ENCODE peak calls at places on chromosomes 12 and 14, in ten cellular contexts. S is SK-MEL-5; D is epithelial cell of esophagus; J is IMR-90; O is HEK293T; Z is H54; B is CD4-positive, alpha-beta T cell; Q is activated naive CD4-positive, alpha-beta T cell; L is HS-27A; I is CD8-positive, alpha-beta memory T cell. G is an unnamed sample.

GRCh38 chr14:79436325-79436724 is 775.0 kb downstream of the DIO2 start:
- DNase-seq in O (no peak), D (no peak), L (no peak), Z (no peak), Q (no peak), B (no peak), J (peak), I (no peak), S (no peak), G (no peak)

GRCh38 chr12:47742253-47742825 is 16.3 kb downstream of the RAPGEF3 start:
- DNase-seq in J (no peak), O (peak), S (peak), Q (peak), Z (peak), I (peak), D (peak), L (no peak), B (peak), G (peak)

GRCh38 chr12:54360717-54361456 is 3.4 kb downstream of the GPR84 start:
- DNase-seq in L (peak), I (peak), S (peak), O (peak), Z (no peak), B (peak), D (peak), J (peak), Q (peak), G (peak)

GRCh38 chr12:57240069-57240921 is 10.7 kb downstream of the STAC3 start:
- DNase-seq in B (peak), J (peak), L (no peak), D (peak), O (no peak), I (peak), Q (no peak), S (no peak), Z (no peak), G (peak)

GRCh38 chr12:21972055-21972454 is 30.8 kb upstream of the ABCC9 start:
- DNase-seq in S (no peak), L (no peak), O (no peak), I (no peak), Z (no peak), Q (no peak), J (peak), B (no peak), D (no peak), G (no peak)

GRCh38 chr14:61642246-61642982 is 52.9 kb upstream of the HIF1A start:
- DNase-seq in D (peak), L (no peak), J (peak), Q (no peak), B (no peak), Z (no peak), S (no peak), O (no peak), I (no peak), G (peak)

GRCh38 chr12:54684636-54685630 is 36.8 kb upstream of the DCD start:
- DNase-seq in B (no peak), S (no peak), J (no peak), L (no peak), O (no peak), I (no peak), Z (no peak), Q (no peak), D (no peak), G (no peak)

GRCh38 chr12:96238336-96239031 is 44.3 kb downstream of the ELK3 start:
- DNase-seq in B (no peak), I (no peak), L (no peak), J (no peak), D (no peak), S (no peak), O (no peak), Q (no peak), Z (no peak), G (no peak)

GRCh38 chr12:93877446-93877845 is 200.3 kb downstream of the CRADD start:
- DNase-seq in D (no peak), S (no peak), L (no peak), Z (no peak), O (no peak), J (no peak), Q (no peak), I (no peak), B (no peak), G (no peak)

GRCh38 chr12:16437281-16437816 is 89.9 kb downstream of the MGST1 start:
- DNase-seq in B (no peak), J (no peak), Z (no peak), O (no peak), L (no peak), Q (no peak), D (peak), I (no peak), S (no peak), G (no peak)

GRCh38 chr12:109716512-109717389 is 3.1 kb downstream of the FAM222A start:
- DNase-seq in B (no peak), L (no peak), D (peak), Q (no peak), O (no peak), J (peak), I (no peak), S (no peak), Z (no peak), G (no peak)

GRCh38 chr12:120825337-120825736 is 78.8 kb downstream of the SPPL3 start:
- DNase-seq in O (no peak), D (no peak), S (no peak), L (no peak), B (no peak), Z (no peak), Q (no peak), I (no peak), J (no peak), G (no peak)

GRCh38 chr12:56188116-56188785 is 1.0 kb downstream of the SMARCC2 start:
- DNase-seq in J (no peak), O (no peak), B (no peak), D (no peak), I (peak), L (no peak), Q (no peak), S (no peak), Z (no peak), G (no peak)

GRCh38 chr12:132986885-132987225 is 688 bp downstream of the ZNF26 start:
- DNase-seq in Z (no peak), B (no peak), L (no peak), O (peak), S (no peak), D (peak), J (peak), I (no peak), Q (no peak), G (peak)

GRCh38 chr12:24172773-24173447 is 223.4 kb upstream of the SOX5 start:
- DNase-seq in L (no peak), B (no peak), Q (no peak), J (no peak), O (no peak), I (no peak), Z (no peak), D (no peak), S (no peak), G (no peak)

GRCh38 chr14:39426605-39427004 is 5.6 kb downstream of the FBXO33 start:
- DNase-seq in I (no peak), D (peak), L (no peak), B (no peak), Q (no peak), S (peak), Z (no peak), J (peak), O (no peak), G (peak)

GRCh38 chr12:15698377-15698867 is 90.8 kb downstream of the EPS8 start:
- DNase-seq in S (no peak), J (no peak), I (no peak), Z (no peak), D (no peak), O (no peak), L (no peak), B (no peak), Q (no peak), G (no peak)

GRCh38 chr12:51401900-51402299 is 10.7 kb upstream of the GALNT6 start:
- DNase-seq in Q (no peak), B (no peak), S (no peak), J (no peak), Z (no peak), L (no peak), D (no peak), I (no peak), O (no peak), G (no peak)

GRCh38 chr14:86540636-86541247 is 1010.8 kb downstream of the FLRT2 start:
- DNase-seq in J (no peak), B (no peak), I (no peak), Q (no peak), Z (no peak), O (no peak), L (no peak), D (no peak), S (no peak), G (no peak)

GRCh38 chr14:49424436-49425331 is 161.5 kb downstream of the RPS29 start:
- DNase-seq in D (peak), O (no peak), B (no peak), S (no peak), L (no peak), Z (no peak), I (no peak), Q (no peak), J (no peak), G (no peak)

G was measured in A549.